ENCODE peak calls at places on chromosomes 1 and 21, in seven cellular contexts. One of them, this sample, is unnamed.

GRCh38 chr21:35226960-35227741 is 178.0 kb upstream of the RUNX1 start:
- DNase-seq in tibial artery: no peak
- DNase-seq in brain microvascular endothelial cell: no peak
- DNase-seq in CD4-positive, alpha-beta T cell: peak
- DNase-seq in AG04450: no peak
- DNase-seq in left lung: no peak
- DNase-seq in heart left ventricle: no peak
- DNase-seq in this sample: no peak

GRCh38 chr1:98766241-98766640 is 104.7 kb downstream of the SNX7 start:
- DNase-seq in tibial artery: no peak
- DNase-seq in brain microvascular endothelial cell: no peak
- DNase-seq in CD4-positive, alpha-beta T cell: no peak
- DNase-seq in AG04450: no peak
- DNase-seq in left lung: no peak
- DNase-seq in heart left ventricle: no peak
- DNase-seq in this sample: no peak

GRCh38 chr1:18324246-18324645 is 156.5 kb upstream of the KLHDC7A start:
- DNase-seq in tibial artery: no peak
- DNase-seq in brain microvascular endothelial cell: no peak
- DNase-seq in CD4-positive, alpha-beta T cell: no peak
- DNase-seq in AG04450: no peak
- DNase-seq in left lung: no peak
- DNase-seq in heart left ventricle: no peak
- DNase-seq in this sample: no peak

GRCh38 chr1:3821004-3821933 is 25.0 kb upstream of the LRRC47 start:
- DNase-seq in tibial artery: peak
- DNase-seq in brain microvascular endothelial cell: no peak
- DNase-seq in CD4-positive, alpha-beta T cell: no peak
- DNase-seq in AG04450: no peak
- DNase-seq in left lung: no peak
- DNase-seq in heart left ventricle: no peak
- DNase-seq in this sample: no peak

GRCh38 chr1:16262067-16262466 is 25.1 kb upstream of the CPLANE2 start:
- DNase-seq in tibial artery: no peak
- DNase-seq in brain microvascular endothelial cell: no peak
- DNase-seq in CD4-positive, alpha-beta T cell: no peak
- DNase-seq in AG04450: no peak
- DNase-seq in left lung: no peak
- DNase-seq in heart left ventricle: no peak
- DNase-seq in this sample: no peak

GRCh38 chr1:53075761-53076163 is 13.7 kb downstream of the PODN start:
- DNase-seq in tibial artery: peak
- DNase-seq in brain microvascular endothelial cell: no peak
- DNase-seq in CD4-positive, alpha-beta T cell: no peak
- DNase-seq in AG04450: no peak
- DNase-seq in left lung: peak
- DNase-seq in heart left ventricle: peak
- DNase-seq in this sample: no peak

GRCh38 chr1:37037675-37038074 is 3.4 kb upstream of the GRIK3 start:
- DNase-seq in tibial artery: no peak
- DNase-seq in brain microvascular endothelial cell: no peak
- DNase-seq in CD4-positive, alpha-beta T cell: no peak
- DNase-seq in AG04450: no peak
- DNase-seq in left lung: no peak
- DNase-seq in heart left ventricle: no peak
- DNase-seq in this sample: no peak

GRCh38 chr1:111127923-111128643 is 11.8 kb downstream of the DRAM2 start:
- DNase-seq in tibial artery: no peak
- DNase-seq in brain microvascular endothelial cell: no peak
- DNase-seq in CD4-positive, alpha-beta T cell: no peak
- DNase-seq in AG04450: no peak
- DNase-seq in left lung: no peak
- DNase-seq in heart left ventricle: no peak
- DNase-seq in this sample: no peak

GRCh38 chr1:228860911-228861829 is 125.9 kb downstream of the RHOU start:
- DNase-seq in tibial artery: no peak
- DNase-seq in brain microvascular endothelial cell: peak
- DNase-seq in CD4-positive, alpha-beta T cell: no peak
- DNase-seq in AG04450: peak
- DNase-seq in left lung: no peak
- DNase-seq in heart left ventricle: no peak
- DNase-seq in this sample: no peak

GRCh38 chr1:168504064-168504837 is 39.5 kb downstream of the XCL2 start:
- DNase-seq in tibial artery: peak
- DNase-seq in brain microvascular endothelial cell: no peak
- DNase-seq in CD4-positive, alpha-beta T cell: no peak
- DNase-seq in AG04450: no peak
- DNase-seq in left lung: no peak
- DNase-seq in heart left ventricle: peak
- DNase-seq in this sample: no peak

GRCh38 chr1:203359010-203359571 is 8.2 kb upstream of the FMOD start:
- DNase-seq in tibial artery: no peak
- DNase-seq in brain microvascular endothelial cell: no peak
- DNase-seq in CD4-positive, alpha-beta T cell: no peak
- DNase-seq in AG04450: no peak
- DNase-seq in left lung: no peak
- DNase-seq in heart left ventricle: no peak
- DNase-seq in this sample: no peak

GRCh38 chr1:9397984-9398526 is 105.4 kb downstream of the SPSB1 start:
- DNase-seq in tibial artery: peak
- DNase-seq in brain microvascular endothelial cell: peak
- DNase-seq in CD4-positive, alpha-beta T cell: no peak
- DNase-seq in AG04450: no peak
- DNase-seq in left lung: no peak
- DNase-seq in heart left ventricle: no peak
- DNase-seq in this sample: no peak

GRCh38 chr1:171292799-171293198 is 21.2 kb upstream of the FMO4 start:
- DNase-seq in tibial artery: no peak
- DNase-seq in brain microvascular endothelial cell: no peak
- DNase-seq in CD4-positive, alpha-beta T cell: no peak
- DNase-seq in AG04450: no peak
- DNase-seq in left lung: no peak
- DNase-seq in heart left ventricle: no peak
- DNase-seq in this sample: no peak

GRCh38 chr1:203175237-203176181 is at the start of gene MYBPH:
- DNase-seq in tibial artery: no peak
- DNase-seq in brain microvascular endothelial cell: no peak
- DNase-seq in CD4-positive, alpha-beta T cell: no peak
- DNase-seq in AG04450: no peak
- DNase-seq in left lung: no peak
- DNase-seq in heart left ventricle: peak
- DNase-seq in this sample: no peak

GRCh38 chr21:44615881-44616590 is 4.2 kb downstream of the KRTAP10-8 start:
- DNase-seq in tibial artery: no peak
- DNase-seq in brain microvascular endothelial cell: no peak
- DNase-seq in CD4-positive, alpha-beta T cell: no peak
- DNase-seq in AG04450: no peak
- DNase-seq in left lung: peak
- DNase-seq in heart left ventricle: no peak
- DNase-seq in this sample: no peak

GRCh38 chr21:41677671-41678015 is 89.2 kb downstream of the RIPK4 start:
- DNase-seq in tibial artery: peak
- DNase-seq in brain microvascular endothelial cell: no peak
- DNase-seq in CD4-positive, alpha-beta T cell: no peak
- DNase-seq in AG04450: no peak
- DNase-seq in left lung: no peak
- DNase-seq in heart left ventricle: no peak
- DNase-seq in this sample: no peak

DNA sequence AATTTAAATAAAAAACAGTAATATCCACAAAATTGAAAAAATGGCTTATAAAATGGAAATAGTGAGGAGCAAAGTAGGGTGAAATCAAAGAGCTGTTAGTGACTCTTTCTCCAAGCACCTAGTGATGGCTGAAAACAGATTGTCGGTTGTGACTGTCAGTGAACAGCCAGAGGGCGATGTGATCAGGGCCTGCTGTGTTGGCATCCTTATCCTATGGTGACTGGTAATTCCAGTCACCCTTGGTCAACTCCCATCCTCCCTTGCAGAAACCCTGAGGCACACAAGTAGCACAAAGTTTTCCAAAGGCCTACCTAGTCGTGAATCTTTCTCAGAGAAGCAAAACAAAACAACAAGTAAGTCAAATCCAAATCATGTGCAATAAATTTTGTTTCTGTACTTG is 599.8 kb upstream of the CXADR start:
- DNase-seq in tibial artery: no peak
- DNase-seq in brain microvascular endothelial cell: no peak
- DNase-seq in CD4-positive, alpha-beta T cell: no peak
- DNase-seq in AG04450: no peak
- DNase-seq in left lung: no peak
- DNase-seq in heart left ventricle: no peak
- DNase-seq in this sample: no peak
- TF ChIP-seq CTCF in tibial artery: no peak
- TF ChIP-seq CTCF in brain microvascular endothelial cell: peak
- TF ChIP-seq CTCF in CD4-positive, alpha-beta T cell: no peak
- TF ChIP-seq CTCF in AG04450: no peak
- TF ChIP-seq CTCF in left lung: no peak
- TF ChIP-seq CTCF in heart left ventricle: no peak
- TF ChIP-seq CTCF in this sample: no peak

GRCh38 chr1:182257369-182258063 is 134.1 kb downstream of the GLUL start:
- DNase-seq in tibial artery: no peak
- DNase-seq in brain microvascular endothelial cell: no peak
- DNase-seq in CD4-positive, alpha-beta T cell: no peak
- DNase-seq in AG04450: no peak
- DNase-seq in left lung: no peak
- DNase-seq in heart left ventricle: peak
- DNase-seq in this sample: no peak

GRCh38 chr1:182260516-182260915 is 131.1 kb downstream of the GLUL start:
- DNase-seq in tibial artery: no peak
- DNase-seq in brain microvascular endothelial cell: no peak
- DNase-seq in CD4-positive, alpha-beta T cell: no peak
- DNase-seq in AG04450: no peak
- DNase-seq in left lung: no peak
- DNase-seq in heart left ventricle: no peak
- DNase-seq in this sample: no peak

GRCh38 chr1:182259963-182260362 is 131.6 kb downstream of the GLUL start:
- DNase-seq in tibial artery: no peak
- DNase-seq in brain microvascular endothelial cell: no peak
- DNase-seq in CD4-positive, alpha-beta T cell: no peak
- DNase-seq in AG04450: no peak
- DNase-seq in left lung: no peak
- DNase-seq in heart left ventricle: no peak
- DNase-seq in this sample: no peak

GRCh38 chr1:182261655-182262054 is 129.9 kb downstream of the GLUL start:
- DNase-seq in tibial artery: no peak
- DNase-seq in brain microvascular endothelial cell: no peak
- DNase-seq in CD4-positive, alpha-beta T cell: no peak
- DNase-seq in AG04450: no peak
- DNase-seq in left lung: no peak
- DNase-seq in heart left ventricle: no peak
- DNase-seq in this sample: no peak

GRCh38 chr1:182259229-182259872 is 132.2 kb downstream of the GLUL start:
- DNase-seq in tibial artery: peak
- DNase-seq in brain microvascular endothelial cell: no peak
- DNase-seq in CD4-positive, alpha-beta T cell: peak
- DNase-seq in AG04450: no peak
- DNase-seq in left lung: peak
- DNase-seq in heart left ventricle: peak
- DNase-seq in this sample: no peak
- TF ChIP-seq CTCF in tibial artery: no peak
- TF ChIP-seq CTCF in brain microvascular endothelial cell: no peak
- TF ChIP-seq CTCF in CD4-positive, alpha-beta T cell: no peak
- TF ChIP-seq CTCF in AG04450: no peak
- TF ChIP-seq CTCF in left lung: no peak
- TF ChIP-seq CTCF in heart left ventricle: no peak
- TF ChIP-seq CTCF in this sample: no peak

GRCh38 chr1:40594187-40594531 is 62.7 kb downstream of the ZNF684 start:
- DNase-seq in tibial artery: no peak
- DNase-seq in brain microvascular endothelial cell: no peak
- DNase-seq in CD4-positive, alpha-beta T cell: no peak
- DNase-seq in AG04450: no peak
- DNase-seq in left lung: no peak
- DNase-seq in heart left ventricle: no peak
- DNase-seq in this sample: no peak

GRCh38 chr1:40593449-40594186 is 62.2 kb downstream of the ZNF684 start:
- DNase-seq in tibial artery: no peak
- DNase-seq in brain microvascular endothelial cell: no peak
- DNase-seq in CD4-positive, alpha-beta T cell: no peak
- DNase-seq in AG04450: no peak
- DNase-seq in left lung: no peak
- DNase-seq in heart left ventricle: no peak
- DNase-seq in this sample: no peak

GRCh38 chr1:40595623-40596022 is 64.2 kb downstream of the ZNF684 start:
- DNase-seq in tibial artery: no peak
- DNase-seq in brain microvascular endothelial cell: no peak
- DNase-seq in CD4-positive, alpha-beta T cell: no peak
- DNase-seq in AG04450: no peak
- DNase-seq in left lung: no peak
- DNase-seq in heart left ventricle: no peak
- DNase-seq in this sample: no peak

GRCh38 chr1:40592107-40592773 is 60.8 kb downstream of the ZNF684 start:
- DNase-seq in tibial artery: no peak
- DNase-seq in brain microvascular endothelial cell: peak
- DNase-seq in CD4-positive, alpha-beta T cell: no peak
- DNase-seq in AG04450: no peak
- DNase-seq in left lung: no peak
- DNase-seq in heart left ventricle: no peak
- DNase-seq in this sample: no peak
- TF ChIP-seq CTCF in tibial artery: peak
- TF ChIP-seq CTCF in brain microvascular endothelial cell: peak
- TF ChIP-seq CTCF in CD4-positive, alpha-beta T cell: no peak
- TF ChIP-seq CTCF in AG04450: peak
- TF ChIP-seq CTCF in left lung: no peak
- TF ChIP-seq CTCF in heart left ventricle: peak
- TF ChIP-seq CTCF in this sample: peak

DNA sequence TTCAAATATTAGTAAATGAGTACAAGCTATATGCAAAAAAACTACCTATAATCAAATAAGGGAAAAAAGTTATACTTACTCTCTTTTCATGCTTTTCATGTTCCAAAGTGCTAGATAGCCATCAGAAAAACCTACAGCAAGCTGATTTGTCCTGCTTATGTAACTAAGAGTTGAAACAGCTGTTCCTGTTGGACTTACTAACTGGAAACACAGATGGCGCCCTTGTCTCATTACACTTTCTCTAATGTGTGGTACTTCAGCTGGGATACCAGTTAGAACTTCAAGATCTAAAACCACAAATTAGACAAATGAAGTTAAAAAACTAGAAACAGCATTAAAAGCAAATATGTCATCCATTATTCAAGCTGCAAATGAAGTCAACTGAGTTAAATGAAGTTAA is 24.3 kb downstream of the AHCTF1 start:
- DNase-seq in tibial artery: no peak
- DNase-seq in brain microvascular endothelial cell: peak
- DNase-seq in CD4-positive, alpha-beta T cell: no peak
- DNase-seq in AG04450: peak
- DNase-seq in left lung: no peak
- DNase-seq in heart left ventricle: no peak
- DNase-seq in this sample: no peak
- TF ChIP-seq CTCF in tibial artery: peak
- TF ChIP-seq CTCF in brain microvascular endothelial cell: peak
- TF ChIP-seq CTCF in CD4-positive, alpha-beta T cell: peak
- TF ChIP-seq CTCF in AG04450: peak
- TF ChIP-seq CTCF in left lung: peak
- TF ChIP-seq CTCF in heart left ventricle: peak
- TF ChIP-seq CTCF in this sample: peak

GRCh38 chr1:28085129-28085528 is 3.3 kb downstream of the EYA3 start:
- DNase-seq in tibial artery: no peak
- DNase-seq in brain microvascular endothelial cell: no peak
- DNase-seq in CD4-positive, alpha-beta T cell: no peak
- DNase-seq in AG04450: no peak
- DNase-seq in left lung: no peak
- DNase-seq in heart left ventricle: no peak
- DNase-seq in this sample: no peak
- TF ChIP-seq CTCF in tibial artery: no peak
- TF ChIP-seq CTCF in brain microvascular endothelial cell: no peak
- TF ChIP-seq CTCF in CD4-positive, alpha-beta T cell: no peak
- TF ChIP-seq CTCF in AG04450: no peak
- TF ChIP-seq CTCF in left lung: no peak
- TF ChIP-seq CTCF in heart left ventricle: no peak
- TF ChIP-seq CTCF in this sample: no peak

This sample was measured in type B pancreatic cell.